ENCODE peak calls at places on chromosomes 5 and 9, in six cellular contexts. Y is tibial artery; P is CD4-positive, alpha-beta memory T cell; X is C1 segment of cervical spinal cord; T is HFF-Myc; E is HS-5. H is an unnamed sample.

GRCh38 chr9:133607381-133607780 is 1.8 kb downstream of the FAM163B start:
- DNase-seq in Y (no peak), P (no peak), X (no peak), T (no peak), E (no peak), H (no peak)

GRCh38 chr5:172637122-172637580 is 3.9 kb upstream of the NEURL1B start:
- DNase-seq in Y (no peak), P (no peak), X (no peak), T (no peak), E (no peak), H (peak)

GRCh38 chr5:2282034-2282690 is 399.4 kb upstream of the IRX4 start:
- DNase-seq in Y (no peak), P (no peak), X (no peak), T (no peak), E (no peak), H (no peak)

GRCh38 chr9:34984049-34984448 is 5.5 kb upstream of the DNAJB5 start:
- DNase-seq in Y (no peak), P (peak), X (no peak), T (no peak), E (no peak), H (no peak)

GRCh38 chr5:51961154-51961562 is 577.9 kb downstream of the ISL1 start:
- DNase-seq in Y (no peak), P (no peak), X (no peak), T (no peak), E (no peak), H (no peak)

GRCh38 chr9:9855503-9856078 is 757.2 kb downstream of the PTPRD start:
- DNase-seq in Y (no peak), P (no peak), X (no peak), T (no peak), E (no peak), H (no peak)

GRCh38 chr5:91024727-91025126 is 358.4 kb downstream of the ARRDC3 start:
- DNase-seq in Y (no peak), P (no peak), X (no peak), T (no peak), E (no peak), H (no peak)

GRCh38 chr5:153749941-153750340 is 259.5 kb downstream of the GRIA1 start:
- DNase-seq in Y (no peak), P (no peak), X (no peak), T (no peak), E (no peak), H (no peak)

GRCh38 chr9:69931340-69931739 is 110.7 kb downstream of the CFAP95 start:
- DNase-seq in Y (no peak), P (no peak), X (no peak), T (no peak), E (no peak), H (no peak)

GRCh38 chr5:133361922-133362321 is 250.4 kb downstream of the FSTL4 start:
- DNase-seq in Y (no peak), P (no peak), X (no peak), T (no peak), E (no peak), H (no peak)

GRCh38 chr5:169980418-169981053 is at the start of gene INSYN2B:
- DNase-seq in Y (peak), P (no peak), X (peak), T (peak), E (peak), H (peak)

GRCh38 chr9:127196826-127197145 is 67.8 kb upstream of the GARNL3 start:
- DNase-seq in Y (no peak), P (no peak), X (no peak), T (no peak), E (no peak), H (no peak)

GRCh38 chr9:135939351-135940265 is 21.6 kb downstream of the UBAC1 start:
- DNase-seq in Y (no peak), P (peak), X (no peak), T (no peak), E (no peak), H (no peak)

GRCh38 chr5:43078956-43079355 is 38.8 kb upstream of the ANXA2R start:
- DNase-seq in Y (no peak), P (no peak), X (no peak), T (no peak), E (peak), H (no peak)

GRCh38 chr9:87498816-87499454 is 1.3 kb downstream of the DAPK1 start:
- DNase-seq in Y (no peak), P (no peak), X (no peak), T (no peak), E (no peak), H (no peak)

GRCh38 chr9:104276709-104277245 is 182.7 kb downstream of the SMC2 start:
- DNase-seq in Y (no peak), P (no peak), X (no peak), T (no peak), E (peak), H (no peak)

GRCh38 chr5:35458824-35459207 is 158.8 kb upstream of the SPEF2 start:
- DNase-seq in Y (no peak), P (no peak), X (no peak), T (no peak), E (no peak), H (no peak)

GRCh38 chr5:175340180-175340579 is 103.8 kb downstream of the DRD1 start:
- DNase-seq in Y (no peak), P (no peak), X (no peak), T (no peak), E (no peak), H (no peak)

GRCh38 chr5:31232273-31232888 is 38.9 kb downstream of the CDH6 start:
- DNase-seq in Y (peak), P (no peak), X (no peak), T (peak), E (peak), H (no peak)

GRCh38 chr9:134637696-134638502 is 3.7 kb upstream of the COL5A1 start:
- DNase-seq in Y (no peak), P (no peak), X (no peak), T (no peak), E (no peak), H (peak)

GRCh38 chr5:38257236-38258036 is 923 bp upstream of the EGFLAM start:
- DNase-seq in Y (no peak), P (no peak), X (no peak), T (no peak), E (no peak), H (no peak)

GRCh38 chr9:93262537-93263310 is 78.8 kb downstream of the WNK2 start:
- DNase-seq in Y (peak), P (no peak), X (no peak), T (no peak), E (no peak), H (peak)

GRCh38 chr9:86589273-86589672 is 235.1 kb upstream of the TUT7 start:
- DNase-seq in Y (no peak), P (no peak), X (no peak), T (no peak), E (no peak), H (no peak)

GRCh38 chr9:110546411-110546871 is 33.1 kb downstream of the SVEP1 start:
- DNase-seq in Y (no peak), P (no peak), X (no peak), T (no peak), E (no peak), H (no peak)

GRCh38 chr9:121698627-121699270 is 47.3 kb downstream of the DAB2IP start:
- DNase-seq in Y (no peak), P (no peak), X (no peak), T (no peak), E (no peak), H (peak)